ENCODE peak calls at places on chromosomes 13 and 19, in eight cellular contexts. One of them, this sample, is unnamed.

GRCh38 chr13:114281351-114282142 is at the start of gene UPF3A:
- DNase-seq in fibroblast of lung: peak; percentile 90
- DNase-seq in heart right ventricle: peak; percentile 93
- DNase-seq in activated CD8-positive, alpha-beta T cell treated with anti-CD3 and anti-CD28 coated beads for 36 hours: peak; percentile 94
- DNase-seq in AG09309: peak; percentile 56
- DNase-seq in HFF-Myc: peak; percentile 44
- DNase-seq in ovary: peak; percentile 90
- DNase-seq in right lobe of liver: peak; percentile 96
- DNase-seq in this sample: peak; percentile 95

GRCh38 chr19:7200739-7201138 is 93.5 kb downstream of the INSR start:
- DNase-seq in ovary: no peak
- DNase-seq in activated CD8-positive, alpha-beta T cell treated with anti-CD3 and anti-CD28 coated beads for 36 hours: peak; percentile 61
- DNase-seq in fibroblast of lung: no peak
- DNase-seq in HFF-Myc: no peak
- DNase-seq in heart right ventricle: no peak
- DNase-seq in right lobe of liver: no peak
- DNase-seq in AG09309: no peak
- DNase-seq in this sample: no peak

GRCh38 chr13:29594310-29594709 is 1.2 kb downstream of the SLC7A1 start:
- DNase-seq in AG09309: peak; percentile 55
- DNase-seq in activated CD8-positive, alpha-beta T cell treated with anti-CD3 and anti-CD28 coated beads for 36 hours: peak; percentile 60
- DNase-seq in heart right ventricle: no peak
- DNase-seq in right lobe of liver: no peak
- DNase-seq in ovary: peak; percentile 28
- DNase-seq in HFF-Myc: peak; percentile 45
- DNase-seq in fibroblast of lung: peak; percentile 91
- DNase-seq in this sample: peak; percentile 48

GRCh38 chr13:110680852-110681251 is 25.1 kb downstream of the CARS2 start:
- DNase-seq in ovary: no peak
- DNase-seq in fibroblast of lung: no peak
- DNase-seq in HFF-Myc: no peak
- DNase-seq in right lobe of liver: no peak
- DNase-seq in activated CD8-positive, alpha-beta T cell treated with anti-CD3 and anti-CD28 coated beads for 36 hours: peak; percentile 26
- DNase-seq in AG09309: no peak
- DNase-seq in heart right ventricle: no peak
- DNase-seq in this sample: peak; percentile 21

GRCh38 chr19:19214892-19215291 is 3.1 kb downstream of the NCAN start:
- DNase-seq in AG09309: no peak
- DNase-seq in heart right ventricle: peak; percentile 50
- DNase-seq in right lobe of liver: no peak
- DNase-seq in ovary: no peak
- DNase-seq in fibroblast of lung: peak; percentile 23
- DNase-seq in HFF-Myc: no peak
- DNase-seq in activated CD8-positive, alpha-beta T cell treated with anti-CD3 and anti-CD28 coated beads for 36 hours: peak; percentile 30
- DNase-seq in this sample: peak; percentile 46

GRCh38 chr19:384801-385169 is 24.2 kb downstream of the C2CD4C start:
- DNase-seq in right lobe of liver: no peak
- DNase-seq in heart right ventricle: no peak
- DNase-seq in AG09309: no peak
- DNase-seq in activated CD8-positive, alpha-beta T cell treated with anti-CD3 and anti-CD28 coated beads for 36 hours: peak; percentile 30
- DNase-seq in HFF-Myc: no peak
- DNase-seq in ovary: no peak
- DNase-seq in fibroblast of lung: no peak
- DNase-seq in this sample: no peak

GRCh38 chr13:101453784-101454201 is 1.3 kb downstream of the ITGBL1 start:
- DNase-seq in activated CD8-positive, alpha-beta T cell treated with anti-CD3 and anti-CD28 coated beads for 36 hours: no peak
- DNase-seq in fibroblast of lung: no peak
- DNase-seq in heart right ventricle: peak; percentile 14
- DNase-seq in ovary: no peak
- DNase-seq in HFF-Myc: no peak
- DNase-seq in right lobe of liver: no peak
- DNase-seq in AG09309: no peak
- DNase-seq in this sample: no peak

GRCh38 chr19:6055013-6055795 is 55.1 kb downstream of the RFX2 start:
- DNase-seq in right lobe of liver: no peak
- DNase-seq in fibroblast of lung: no peak
- DNase-seq in HFF-Myc: no peak
- DNase-seq in ovary: no peak
- DNase-seq in heart right ventricle: no peak
- DNase-seq in activated CD8-positive, alpha-beta T cell treated with anti-CD3 and anti-CD28 coated beads for 36 hours: no peak
- DNase-seq in AG09309: no peak
- DNase-seq in this sample: no peak

GRCh38 chr19:57068326-57068725 is 51.5 kb upstream of the USP29 start:
- DNase-seq in right lobe of liver: no peak
- DNase-seq in activated CD8-positive, alpha-beta T cell treated with anti-CD3 and anti-CD28 coated beads for 36 hours: no peak
- DNase-seq in HFF-Myc: no peak
- DNase-seq in heart right ventricle: no peak
- DNase-seq in fibroblast of lung: no peak
- DNase-seq in AG09309: no peak
- DNase-seq in ovary: no peak
- DNase-seq in this sample: no peak

GRCh38 chr19:57071414-57071813 is 48.4 kb upstream of the USP29 start:
- DNase-seq in activated CD8-positive, alpha-beta T cell treated with anti-CD3 and anti-CD28 coated beads for 36 hours: no peak
- DNase-seq in heart right ventricle: no peak
- DNase-seq in ovary: no peak
- DNase-seq in right lobe of liver: no peak
- DNase-seq in HFF-Myc: no peak
- DNase-seq in fibroblast of lung: no peak
- DNase-seq in AG09309: no peak
- DNase-seq in this sample: no peak

GRCh38 chr19:57067440-57067839 is 52.3 kb upstream of the USP29 start:
- DNase-seq in ovary: no peak
- DNase-seq in HFF-Myc: no peak
- DNase-seq in activated CD8-positive, alpha-beta T cell treated with anti-CD3 and anti-CD28 coated beads for 36 hours: no peak
- DNase-seq in heart right ventricle: no peak
- DNase-seq in fibroblast of lung: no peak
- DNase-seq in AG09309: no peak
- DNase-seq in right lobe of liver: no peak
- DNase-seq in this sample: no peak

GRCh38 chr19:57068921-57069697 is 50.7 kb upstream of the USP29 start:
- DNase-seq in AG09309: no peak
- DNase-seq in ovary: peak; percentile 86
- DNase-seq in HFF-Myc: no peak
- DNase-seq in right lobe of liver: no peak
- DNase-seq in fibroblast of lung: no peak
- DNase-seq in activated CD8-positive, alpha-beta T cell treated with anti-CD3 and anti-CD28 coated beads for 36 hours: peak; percentile 24
- DNase-seq in heart right ventricle: no peak
- DNase-seq in this sample: no peak
- TF ChIP-seq CTCF in AG09309: no peak
- TF ChIP-seq CTCF in ovary: peak; percentile 83
- TF ChIP-seq CTCF in HFF-Myc: peak; percentile 14
- TF ChIP-seq CTCF in right lobe of liver: peak; percentile 37
- TF ChIP-seq CTCF in fibroblast of lung: no peak
- TF ChIP-seq CTCF in activated CD8-positive, alpha-beta T cell treated with anti-CD3 and anti-CD28 coated beads for 36 hours: no peak
- TF ChIP-seq CTCF in heart right ventricle: no peak
- TF ChIP-seq CTCF in this sample: no peak

GRCh38 chr19:58279925-58280316 is 1.2 kb downstream of the ZNF8 start:
- DNase-seq in heart right ventricle: no peak
- DNase-seq in activated CD8-positive, alpha-beta T cell treated with anti-CD3 and anti-CD28 coated beads for 36 hours: no peak
- DNase-seq in ovary: no peak
- DNase-seq in HFF-Myc: no peak
- DNase-seq in AG09309: no peak
- DNase-seq in right lobe of liver: no peak
- DNase-seq in fibroblast of lung: no peak
- DNase-seq in this sample: peak; percentile 11

GRCh38 chr19:58277748-58278147 is 1.0 kb upstream of the ZNF8 start:
- DNase-seq in heart right ventricle: no peak
- DNase-seq in AG09309: no peak
- DNase-seq in right lobe of liver: no peak
- DNase-seq in fibroblast of lung: no peak
- DNase-seq in activated CD8-positive, alpha-beta T cell treated with anti-CD3 and anti-CD28 coated beads for 36 hours: no peak
- DNase-seq in ovary: no peak
- DNase-seq in HFF-Myc: no peak
- DNase-seq in this sample: no peak

GRCh38 chr19:58279042-58279924 is 528 bp downstream of the ZNF8 start:
- DNase-seq in AG09309: peak; percentile 10
- DNase-seq in HFF-Myc: peak; percentile 16
- DNase-seq in activated CD8-positive, alpha-beta T cell treated with anti-CD3 and anti-CD28 coated beads for 36 hours: peak; percentile 74
- DNase-seq in ovary: peak; percentile 73
- DNase-seq in right lobe of liver: peak; percentile 77
- DNase-seq in fibroblast of lung: peak; percentile 78
- DNase-seq in heart right ventricle: peak; percentile 82
- DNase-seq in this sample: peak; percentile 49

GRCh38 chr19:58277197-58277596 is 1.6 kb upstream of the ZNF8 start:
- DNase-seq in activated CD8-positive, alpha-beta T cell treated with anti-CD3 and anti-CD28 coated beads for 36 hours: no peak
- DNase-seq in HFF-Myc: no peak
- DNase-seq in fibroblast of lung: no peak
- DNase-seq in right lobe of liver: no peak
- DNase-seq in heart right ventricle: no peak
- DNase-seq in AG09309: no peak
- DNase-seq in ovary: no peak
- DNase-seq in this sample: no peak

DNA sequence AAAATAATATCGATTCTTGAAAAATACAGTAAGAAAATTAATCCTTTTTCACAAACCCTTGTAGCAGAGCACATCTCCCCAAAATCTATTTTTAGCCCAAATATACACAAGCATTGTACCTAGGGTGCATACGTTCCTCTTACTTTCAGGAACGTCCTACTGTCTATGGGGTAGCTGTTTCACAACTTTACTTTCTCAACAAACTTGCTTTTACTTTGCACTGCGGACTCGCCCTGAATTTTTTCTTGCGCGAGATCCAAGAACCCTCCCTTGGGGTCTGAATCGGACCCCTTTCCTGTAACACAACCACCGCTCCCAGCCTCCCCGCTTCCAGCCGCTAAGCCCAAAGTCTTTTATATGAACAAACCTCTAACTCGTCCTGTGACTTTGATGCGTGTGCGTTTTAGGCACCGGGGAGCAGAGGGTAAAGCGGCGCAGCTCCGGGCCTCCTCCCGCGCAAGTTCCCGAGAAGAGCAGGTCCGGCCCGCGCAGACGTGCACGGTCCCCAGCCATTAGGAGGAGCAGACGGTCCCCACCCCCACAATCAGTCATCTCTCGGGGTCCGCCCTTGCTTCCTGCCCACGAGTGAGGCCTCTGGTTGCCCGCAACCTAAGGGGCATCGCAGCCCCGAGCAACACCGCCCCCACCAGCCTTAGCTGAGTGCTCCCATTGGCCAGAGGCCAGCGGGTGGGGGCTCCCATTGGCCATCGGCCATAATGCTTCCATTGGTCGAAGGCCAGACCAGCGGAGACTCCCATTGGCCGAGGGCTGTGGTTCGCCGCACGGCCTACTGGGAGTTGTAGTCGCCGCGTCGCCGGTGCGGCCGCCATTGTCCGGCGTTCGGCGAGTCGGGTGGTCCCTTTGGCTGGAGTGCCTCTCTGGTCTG is at the start of gene ZNF8:
- DNase-seq in AG09309: peak; percentile 88
- DNase-seq in heart right ventricle: peak; percentile 98
- DNase-seq in activated CD8-positive, alpha-beta T cell treated with anti-CD3 and anti-CD28 coated beads for 36 hours: peak; percentile 99
- DNase-seq in fibroblast of lung: peak; percentile 98
- DNase-seq in HFF-Myc: peak; percentile 94
- DNase-seq in right lobe of liver: peak; percentile 97
- DNase-seq in ovary: peak; percentile 97
- DNase-seq in this sample: peak; percentile 99
- TF ChIP-seq CTCF in AG09309: no peak
- TF ChIP-seq CTCF in heart right ventricle: peak; percentile 38
- TF ChIP-seq CTCF in activated CD8-positive, alpha-beta T cell treated with anti-CD3 and anti-CD28 coated beads for 36 hours: no peak
- TF ChIP-seq CTCF in fibroblast of lung: peak; percentile 9
- TF ChIP-seq CTCF in HFF-Myc: no peak
- TF ChIP-seq CTCF in right lobe of liver: peak; percentile 12
- TF ChIP-seq CTCF in ovary: peak; percentile 5
- TF ChIP-seq CTCF in this sample: no peak

GRCh38 chr19:38373907-38374331 is 452 bp upstream of the PSMD8 start:
- DNase-seq in fibroblast of lung: no peak
- DNase-seq in activated CD8-positive, alpha-beta T cell treated with anti-CD3 and anti-CD28 coated beads for 36 hours: no peak
- DNase-seq in right lobe of liver: no peak
- DNase-seq in heart right ventricle: no peak
- DNase-seq in AG09309: no peak
- DNase-seq in HFF-Myc: no peak
- DNase-seq in ovary: no peak
- DNase-seq in this sample: no peak

GRCh38 chr19:38376576-38376975 is 2.2 kb downstream of the PSMD8 start:
- DNase-seq in heart right ventricle: no peak
- DNase-seq in activated CD8-positive, alpha-beta T cell treated with anti-CD3 and anti-CD28 coated beads for 36 hours: no peak
- DNase-seq in AG09309: no peak
- DNase-seq in ovary: no peak
- DNase-seq in fibroblast of lung: no peak
- DNase-seq in right lobe of liver: no peak
- DNase-seq in HFF-Myc: no peak
- DNase-seq in this sample: no peak

GRCh38 chr19:38375748-38376147 is 1.4 kb downstream of the PSMD8 start:
- DNase-seq in heart right ventricle: no peak
- DNase-seq in activated CD8-positive, alpha-beta T cell treated with anti-CD3 and anti-CD28 coated beads for 36 hours: no peak
- DNase-seq in AG09309: no peak
- DNase-seq in fibroblast of lung: peak; percentile 24
- DNase-seq in ovary: no peak
- DNase-seq in right lobe of liver: no peak
- DNase-seq in HFF-Myc: no peak
- DNase-seq in this sample: peak; percentile 62

GRCh38 chr19:38375098-38375493 is 725 bp downstream of the PSMD8 start:
- DNase-seq in heart right ventricle: no peak
- DNase-seq in HFF-Myc: no peak
- DNase-seq in ovary: no peak
- DNase-seq in fibroblast of lung: no peak
- DNase-seq in AG09309: no peak
- DNase-seq in activated CD8-positive, alpha-beta T cell treated with anti-CD3 and anti-CD28 coated beads for 36 hours: no peak
- DNase-seq in right lobe of liver: no peak
- DNase-seq in this sample: no peak

DNA sequence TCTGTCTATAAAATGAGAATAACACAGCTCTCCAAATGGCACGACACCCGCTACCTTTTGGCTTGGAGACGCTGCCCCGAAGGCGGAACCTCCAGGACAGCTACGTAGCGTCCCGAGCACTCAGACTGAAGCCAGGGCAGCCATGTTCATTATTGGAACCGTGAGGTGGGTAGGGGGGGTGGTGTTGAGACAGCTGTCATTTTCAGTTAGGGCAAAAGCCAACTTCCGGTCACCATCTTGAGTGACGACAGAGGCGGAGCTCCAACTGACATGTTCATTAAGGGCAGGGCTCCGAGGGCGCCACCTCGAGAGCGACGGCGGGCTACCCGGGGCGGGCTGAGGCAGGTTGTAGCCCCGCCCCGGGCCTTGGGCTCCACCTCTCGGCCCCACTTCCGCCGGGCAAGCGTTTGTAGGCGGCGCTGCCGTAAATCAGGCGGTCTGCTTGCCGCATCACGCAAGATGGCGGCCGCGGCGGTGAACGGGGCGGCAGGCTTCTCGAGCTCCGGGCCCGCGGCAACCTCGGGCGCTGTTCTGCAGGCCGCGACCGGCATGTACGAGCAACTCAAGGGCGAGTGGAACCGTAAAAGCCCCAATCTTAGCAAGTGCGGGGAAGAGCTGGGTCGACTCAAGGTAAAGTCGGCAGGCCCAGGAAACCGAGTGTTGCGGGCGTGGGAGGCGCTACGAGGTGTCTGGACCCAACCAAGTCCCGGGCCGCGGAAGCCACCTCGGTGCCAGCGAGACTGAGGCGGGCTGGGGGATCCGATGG is at the start of gene PSMD8:
- DNase-seq in heart right ventricle: peak; percentile 99
- DNase-seq in activated CD8-positive, alpha-beta T cell treated with anti-CD3 and anti-CD28 coated beads for 36 hours: peak; percentile 100
- DNase-seq in HFF-Myc: peak; percentile 96
- DNase-seq in right lobe of liver: peak; percentile 100
- DNase-seq in ovary: peak; percentile 98
- DNase-seq in AG09309: peak; percentile 92
- DNase-seq in fibroblast of lung: peak; percentile 97
- DNase-seq in this sample: peak; percentile 99
- TF ChIP-seq CTCF in heart right ventricle: peak; percentile 39
- TF ChIP-seq CTCF in activated CD8-positive, alpha-beta T cell treated with anti-CD3 and anti-CD28 coated beads for 36 hours: no peak
- TF ChIP-seq CTCF in HFF-Myc: peak; percentile 9
- TF ChIP-seq CTCF in right lobe of liver: peak; percentile 51
- TF ChIP-seq CTCF in ovary: no peak
- TF ChIP-seq CTCF in AG09309: peak; percentile 22
- TF ChIP-seq CTCF in fibroblast of lung: no peak
- TF ChIP-seq CTCF in this sample: no peak

GRCh38 chr19:47848425-47848824 is 10.6 kb upstream of the TPRX2 start:
- DNase-seq in heart right ventricle: no peak
- DNase-seq in fibroblast of lung: no peak
- DNase-seq in right lobe of liver: no peak
- DNase-seq in ovary: no peak
- DNase-seq in AG09309: no peak
- DNase-seq in activated CD8-positive, alpha-beta T cell treated with anti-CD3 and anti-CD28 coated beads for 36 hours: no peak
- DNase-seq in HFF-Myc: no peak
- DNase-seq in this sample: no peak

GRCh38 chr19:47853003-47853402 is 6.0 kb upstream of the TPRX2 start:
- DNase-seq in activated CD8-positive, alpha-beta T cell treated with anti-CD3 and anti-CD28 coated beads for 36 hours: no peak
- DNase-seq in heart right ventricle: no peak
- DNase-seq in ovary: no peak
- DNase-seq in fibroblast of lung: no peak
- DNase-seq in HFF-Myc: no peak
- DNase-seq in AG09309: no peak
- DNase-seq in right lobe of liver: no peak
- DNase-seq in this sample: no peak

GRCh38 chr19:47854459-47854858 is 4.6 kb upstream of the TPRX2 start:
- DNase-seq in fibroblast of lung: no peak
- DNase-seq in HFF-Myc: no peak
- DNase-seq in activated CD8-positive, alpha-beta T cell treated with anti-CD3 and anti-CD28 coated beads for 36 hours: no peak
- DNase-seq in ovary: no peak
- DNase-seq in heart right ventricle: no peak
- DNase-seq in AG09309: no peak
- DNase-seq in right lobe of liver: no peak
- DNase-seq in this sample: no peak

GRCh38 chr19:47848871-47849473 is 10.1 kb upstream of the TPRX2 start:
- DNase-seq in activated CD8-positive, alpha-beta T cell treated with anti-CD3 and anti-CD28 coated beads for 36 hours: peak; percentile 74
- DNase-seq in ovary: no peak
- DNase-seq in heart right ventricle: peak; percentile 19
- DNase-seq in right lobe of liver: no peak
- DNase-seq in fibroblast of lung: no peak
- DNase-seq in HFF-Myc: no peak
- DNase-seq in AG09309: no peak
- DNase-seq in this sample: peak; percentile 35
- TF ChIP-seq CTCF in activated CD8-positive, alpha-beta T cell treated with anti-CD3 and anti-CD28 coated beads for 36 hours: peak; percentile 86
- TF ChIP-seq CTCF in ovary: no peak
- TF ChIP-seq CTCF in heart right ventricle: peak; percentile 39
- TF ChIP-seq CTCF in right lobe of liver: peak; percentile 33
- TF ChIP-seq CTCF in fibroblast of lung: peak; percentile 39
- TF ChIP-seq CTCF in HFF-Myc: peak; percentile 66
- TF ChIP-seq CTCF in AG09309: peak; percentile 26
- TF ChIP-seq CTCF in this sample: peak; percentile 49

This sample was measured in cardiac fibroblast.